ENCODE peak calls at places on chromosomes 2 and 18, in eight cellular contexts. A is heart left ventricle; W is CD4-positive, alpha-beta memory T cell; Q is pancreas; K is transverse colon; L is trophoblast cell; V is IMR-90; S is brain microvascular endothelial cell. J is an unnamed sample.

GRCh38 chr2:112529751-112530150 is 12.5 kb upstream of the POLR1B start:
- DNase-seq in W (no peak), K (no peak), Q (no peak), S (no peak), L (no peak), V (no peak), A (no peak), J (no peak)

GRCh38 chr18:9854801-9855676 is 30.7 kb upstream of the TXNDC2 start:
- DNase-seq in S (no peak), L (no peak), Q (no peak), A (no peak), V (peak; percentile 63), W (no peak), K (no peak), J (no peak)

GRCh38 chr18:48637081-48637990 is 98.5 kb downstream of the CTIF start:
- DNase-seq in W (no peak), L (no peak), K (no peak), Q (no peak), A (no peak), V (no peak), S (no peak), J (no peak)

GRCh38 chr2:240127911-240128607 is 8.0 kb downstream of the COPS9 start:
- DNase-seq in L (no peak), Q (peak; percentile 7), W (no peak), A (no peak), V (no peak), S (no peak), K (no peak), J (no peak)

GRCh38 chr2:143515318-143515717 is 386.1 kb downstream of the ARHGAP15 start:
- DNase-seq in L (no peak), V (no peak), S (no peak), K (no peak), A (no peak), W (no peak), Q (no peak), J (no peak)

GRCh38 chr2:71410716-71411115 is 42.6 kb upstream of the DYSF start:
- DNase-seq in Q (no peak), W (no peak), L (no peak), K (no peak), V (no peak), A (no peak), S (no peak), J (no peak)

GRCh38 chr18:24368749-24369148 is 28.9 kb downstream of the OSBPL1A start:
- DNase-seq in V (peak; percentile 20), A (no peak), L (no peak), Q (no peak), W (no peak), S (no peak), K (no peak), J (no peak)

GRCh38 chr2:109318150-109318948 is 189.3 kb downstream of the SH3RF3 start:
- DNase-seq in W (no peak), A (peak; percentile 87), K (peak; percentile 61), S (peak; percentile 92), Q (no peak), V (peak; percentile 98), L (peak; percentile 5), J (no peak)

GRCh38 chr2:190891913-190892312 is 11.3 kb downstream of the GLS start:
- DNase-seq in W (no peak), A (no peak), S (no peak), K (no peak), L (no peak), Q (no peak), V (no peak), J (no peak)

GRCh38 chr2:37415128-37415817 is 70.8 kb downstream of the QPCT start:
- DNase-seq in K (no peak), Q (no peak), S (no peak), W (no peak), A (no peak), V (peak; percentile 54), L (no peak), J (no peak)

GRCh38 chr2:196372811-196373664 is 201.7 kb upstream of the STK17B start:
- DNase-seq in V (no peak), W (no peak), Q (no peak), A (no peak), K (peak; percentile 16), S (no peak), L (no peak), J (no peak)

GRCh38 chr18:9413586-9413985 is 61.7 kb upstream of the RALBP1 start:
- DNase-seq in W (no peak), K (no peak), Q (no peak), A (no peak), L (no peak), V (peak; percentile 91), S (peak; percentile 92), J (no peak)

GRCh38 chr2:63888490-63889402 is 47.0 kb downstream of the UGP2 start:
- DNase-seq in K (peak; percentile 32), Q (no peak), V (peak; percentile 48), L (peak; percentile 43), A (no peak), S (peak; percentile 34), W (peak; percentile 27), J (no peak)

GRCh38 chr18:3611313-3612038 is 161.5 kb downstream of the TGIF1 start:
- DNase-seq in K (no peak), Q (no peak), W (no peak), A (no peak), L (no peak), S (no peak), V (peak; percentile 33), J (no peak)

GRCh38 chr2:207681431-207681830 is 30.0 kb upstream of the CCNYL1 start:
- DNase-seq in W (no peak), Q (no peak), K (no peak), S (no peak), L (no peak), V (no peak), A (no peak), J (no peak)

GRCh38 chr18:3790702-3791101 is 340.7 kb downstream of the TGIF1 start:
- DNase-seq in S (no peak), W (no peak), L (no peak), Q (no peak), A (no peak), K (no peak), V (no peak), J (no peak)

GRCh38 chr18:23650963-23651927 is 11.5 kb downstream of the ANKRD29 start:
- DNase-seq in K (no peak), S (peak; percentile 72), Q (no peak), L (peak; percentile 41), W (no peak), V (peak; percentile 77), A (no peak), J (no peak)

GRCh38 chr2:68414452-68414851 is 49.4 kb downstream of the PLEK start:
- DNase-seq in K (no peak), S (no peak), L (no peak), A (no peak), W (no peak), V (no peak), Q (no peak), J (no peak)
- H3K27ac ChIP-seq in K (no peak overlapping the region), S (no peak overlapping the region), L (no peak overlapping the region), A (no peak overlapping the region), W (no peak overlapping the region), V (no peak overlapping the region), Q (no peak overlapping the region), J (no peak overlapping the region)

GRCh38 chr2:65231892-65232477 is 4.4 kb downstream of the ACTR2 start:
- DNase-seq in V (peak; percentile 38), Q (no peak), A (no peak), K (no peak), S (peak; percentile 76), W (no peak), L (peak; percentile 6), J (no peak)
- H3K4me3 ChIP-seq in V (no peak overlapping the region), Q (no peak overlapping the region), A (no peak overlapping the region), K (no peak overlapping the region), S (no peak overlapping the region), W (no peak overlapping the region), L (no peak overlapping the region), J (no peak overlapping the region)

GRCh38 chr2:42290005-42290404 is 71.0 kb downstream of the COX7A2L start:
- DNase-seq in S (no peak), L (no peak), V (no peak), Q (no peak), W (no peak), K (no peak), A (no peak), J (no peak)

GRCh38 chr2:42293019-42293418 is 68.0 kb downstream of the COX7A2L start:
- DNase-seq in W (no peak), V (no peak), A (no peak), L (no peak), K (no peak), Q (no peak), S (no peak), J (no peak)

GRCh38 chr2:42286268-42286946 is 74.6 kb downstream of the COX7A2L start:
- DNase-seq in L (no peak), W (no peak), A (no peak), K (no peak), V (peak; percentile 62), Q (no peak), S (no peak), J (no peak)

GRCh38 chr2:42289222-42289621 is 71.8 kb downstream of the COX7A2L start:
- DNase-seq in V (no peak), W (no peak), S (no peak), Q (no peak), A (no peak), L (no peak), K (no peak), J (no peak)

DNA sequence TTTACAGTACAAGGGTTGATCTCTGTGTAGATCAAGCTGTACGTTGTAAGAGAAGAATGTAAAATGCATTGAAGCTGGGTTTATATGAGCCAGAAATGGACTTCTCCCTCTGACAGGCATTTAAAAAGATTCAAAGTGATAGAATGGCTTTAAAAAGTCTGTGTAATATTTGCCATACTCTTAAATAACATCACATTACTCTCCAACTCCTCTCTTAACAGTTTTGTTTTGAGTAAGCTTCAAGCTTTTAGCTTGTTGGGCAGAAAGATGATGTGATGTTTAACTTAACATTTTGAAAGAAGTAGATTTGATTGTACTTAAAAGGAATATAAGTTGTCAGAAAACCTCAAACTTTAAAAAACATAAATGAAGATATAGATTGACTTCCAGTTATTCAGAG is 72.2 kb downstream of the COX7A2L start:
- DNase-seq in S (no peak), K (no peak), Q (no peak), A (no peak), L (no peak), V (no peak), W (no peak), J (no peak)
- H3K36me3 ChIP-seq in S (peaks cover 11% of the 10 kb centered on the region), K (peaks cover 34% of the 10 kb centered on the region), Q (peaks cover 5% of the 10 kb centered on the region), A (peaks cover 67% of the 10 kb centered on the region), L (peaks cover 4% of the 10 kb centered on the region), V (peaks cover 19% of the 10 kb centered on the region), W (peaks cover 19% of the 10 kb centered on the region), J (peaks cover 26% of the 10 kb centered on the region)

GRCh38 chr18:58309610-58310239 is 265.7 kb downstream of the NEDD4L start:
- DNase-seq in K (no peak), V (no peak), Q (no peak), W (peak; percentile 21), S (no peak), L (no peak), A (no peak), J (no peak)

GRCh38 chr18:58308463-58308862 is 264.4 kb downstream of the NEDD4L start:
- DNase-seq in L (no peak), W (no peak), Q (no peak), V (no peak), A (no peak), K (no peak), S (no peak), J (no peak)

GRCh38 chr18:58307441-58307840 is 263.4 kb downstream of the NEDD4L start:
- DNase-seq in L (no peak), K (no peak), A (no peak), V (no peak), Q (no peak), S (no peak), W (no peak), J (no peak)

GRCh38 chr18:58310517-58310916 is 266.5 kb downstream of the NEDD4L start:
- DNase-seq in Q (peak; percentile 72), L (peak; percentile 26), S (no peak), V (no peak), K (peak; percentile 87), A (peak; percentile 51), W (peak; percentile 46), J (no peak)

GRCh38 chr18:58309099-58309498 is 265.1 kb downstream of the NEDD4L start:
- DNase-seq in S (no peak), L (no peak), A (no peak), Q (no peak), W (no peak), V (no peak), K (no peak), J (no peak)
- H3K27ac ChIP-seq in S (no peak overlapping the region), L (no peak overlapping the region), A (peak overlapping the region; percentile 78), Q (peak overlapping the region; percentile 77), W (no peak overlapping the region), V (no peak overlapping the region), K (peak overlapping the region; percentile 71), J (no peak overlapping the region)